ENCODE peak calls at places on chromosome 6, in five cellular contexts. N is IMR-90, Q is HCT116, B is endodermal cell, Z is colonic mucosa. K is an unnamed sample.
A peak's percentile ranks its signal among the peaks of the same experiment; 100 is the strongest.

GRCh38 chr6:115004204-115004603 is 661.4 kb upstream of the HS3ST5 start:
- DNase-seq in N (no peak), Q (no peak), B (no peak), Z (no peak), K (peak; percentile 12)

GRCh38 chr6:20403766-20404640 is 2.3 kb downstream of the E2F3 start:
- DNase-seq in N (peak; percentile 58), Q (peak; percentile 12), B (peak; percentile 85), Z (peak; percentile 27), K (peak; percentile 71)

GRCh38 chr6:149012040-149012545 is 265.3 kb downstream of the UST start:
- DNase-seq in N (peak; percentile 100), Q (peak; percentile 65), B (no peak), Z (no peak), K (peak; percentile 84)

GRCh38 chr6:98931710-98932109 is 16.0 kb downstream of the FBXL4 start:
- DNase-seq in N (no peak), Q (no peak), B (no peak), Z (no peak), K (no peak)

GRCh38 chr6:115706324-115706723 is 354.4 kb downstream of the FRK start:
- DNase-seq in N (no peak), Q (no peak), B (no peak), Z (no peak), K (no peak)

GRCh38 chr6:140475086-140475485 is 1100.6 kb upstream of the CITED2 start:
- DNase-seq in N (no peak), Q (no peak), B (no peak), Z (no peak), K (no peak)

GRCh38 chr6:150932976-150933375 is 67.5 kb downstream of the MTHFD1L start:
- DNase-seq in N (peak; percentile 56), Q (no peak), B (no peak), Z (no peak), K (peak; percentile 83)

GRCh38 chr6:37878150-37878710 is 58.7 kb downstream of the ZFAND3 start:
- DNase-seq in N (peak; percentile 42), Q (no peak), B (no peak), Z (no peak), K (no peak)

GRCh38 chr6:152089992-152090391 is 282.5 kb downstream of the ESR1 start:
- DNase-seq in N (peak; percentile 55), Q (no peak), B (no peak), Z (no peak), K (peak; percentile 76)

GRCh38 chr6:108576724-108577123 is 16.0 kb downstream of the FOXO3 start:
- DNase-seq in N (no peak), Q (no peak), B (no peak), Z (no peak), K (no peak)

GRCh38 chr6:20056350-20056992 is 155.8 kb downstream of the MBOAT1 start:
- DNase-seq in N (peak; percentile 63), Q (peak; percentile 52), B (no peak), Z (no peak), K (peak; percentile 86)

GRCh38 chr6:53671111-53671510 is 5.6 kb upstream of the KLHL31 start:
- DNase-seq in N (peak; percentile 15), Q (no peak), B (no peak), Z (no peak), K (no peak)

GRCh38 chr6:69780585-69781178 is 16.1 kb downstream of the LMBRD1 start:
- DNase-seq in N (no peak), Q (no peak), B (no peak), Z (no peak), K (peak; percentile 6)

GRCh38 chr6:157271441-157271840 is 51.9 kb downstream of the TMEM242 start:
- DNase-seq in N (no peak), Q (no peak), B (peak; percentile 38), Z (no peak), K (no peak)

GRCh38 chr6:129281173-129281796 is 398.3 kb downstream of the LAMA2 start:
- DNase-seq in N (no peak), Q (no peak), B (no peak), Z (no peak), K (no peak)

GRCh38 chr6:75611011-75611701 is 9.5 kb downstream of the SENP6 start:
- DNase-seq in N (no peak), Q (no peak), B (no peak), Z (no peak), K (peak; percentile 22)

GRCh38 chr6:111072801-111073360 is 14.4 kb upstream of the SLC16A10 start:
- DNase-seq in N (no peak), Q (no peak), B (no peak), Z (no peak), K (no peak)

GRCh38 chr6:5522147-5522546 is 260.8 kb downstream of the FARS2 start:
- DNase-seq in N (no peak), Q (no peak), B (no peak), Z (no peak), K (no peak)

GRCh38 chr6:96089173-96089572 is 73.4 kb downstream of the FUT9 start:
- DNase-seq in N (no peak), Q (peak; percentile 13), B (peak; percentile 80), Z (no peak), K (no peak)

GRCh38 chr6:106591111-106591825 is 38.0 kb downstream of the RTN4IP1 start:
- DNase-seq in N (peak; percentile 88), Q (no peak), B (no peak), Z (no peak), K (peak; percentile 70)

GRCh38 chr6:14792118-14792955 is 453.5 kb upstream of the JARID2 start:
- DNase-seq in N (no peak), Q (no peak), B (no peak), Z (peak; percentile 33), K (no peak)

GRCh38 chr6:159608961-159609673 is 83.9 kb downstream of the SOD2 start:
- DNase-seq in N (peak; percentile 28), Q (peak; percentile 58), B (peak; percentile 85), Z (no peak), K (peak; percentile 41)

GRCh38 chr6:37483917-37484785 is 15.5 kb downstream of the CCDC167 start:
- DNase-seq in N (peak; percentile 29), Q (no peak), B (peak; percentile 92), Z (peak; percentile 51), K (peak; percentile 46)

GRCh38 chr6:107046316-107046715 is 18.3 kb downstream of the MTRES1 start:
- DNase-seq in N (no peak), Q (no peak), B (no peak), Z (no peak), K (peak; percentile 19)

GRCh38 chr6:131379951-131380350 is 193.1 kb upstream of the ARG1 start:
- DNase-seq in N (peak; percentile 61), Q (no peak), B (no peak), Z (no peak), K (peak; percentile 81)

GRCh38 chr6:150586850-150587359 is 12.8 kb upstream of the PLEKHG1 start:
- DNase-seq in N (no peak), Q (no peak), B (no peak), Z (no peak), K (no peak)

GRCh38 chr6:145453376-145453775 is 281.9 kb downstream of the EPM2A start:
- DNase-seq in N (no peak), Q (peak; percentile 12), B (no peak), Z (no peak), K (peak; percentile 33)

GRCh38 chr6:12911387-12911960 is 194.9 kb downstream of the PHACTR1 start:
- DNase-seq in N (peak; percentile 9), Q (no peak), B (no peak), Z (no peak), K (peak; percentile 61)

GRCh38 chr6:73854998-73855718 is 159.2 kb downstream of the CD109 start:
- DNase-seq in N (peak; percentile 73), Q (peak; percentile 41), B (no peak), Z (peak; percentile 23), K (peak; percentile 94)

GRCh38 chr6:8530775-8531435 is 95.6 kb upstream of the SLC35B3 start:
- DNase-seq in N (no peak), Q (no peak), B (no peak), Z (no peak), K (no peak)

GRCh38 chr6:68238097-68238597 is 396.9 kb upstream of the ADGRB3 start:
- DNase-seq in N (no peak), Q (no peak), B (no peak), Z (no peak), K (peak; percentile 46)

GRCh38 chr6:161598896-161599295 is 325.0 kb upstream of the AGPAT4 start:
- DNase-seq in N (no peak), Q (no peak), B (no peak), Z (no peak), K (no peak)

GRCh38 chr6:26537846-26538571 is at the start of gene HMGN4:
- DNase-seq in N (peak; percentile 90), Q (peak; percentile 81), B (peak; percentile 94), Z (peak; percentile 87), K (peak; percentile 93)

GRCh38 chr6:104229057-104229456 is 630.7 kb downstream of the HACE1 start:
- DNase-seq in N (no peak), Q (no peak), B (no peak), Z (no peak), K (no peak)

GRCh38 chr6:155352812-155353211 is 38.5 kb upstream of the TFB1M start:
- DNase-seq in N (peak; percentile 90), Q (no peak), B (no peak), Z (no peak), K (peak; percentile 15)

GRCh38 chr6:37168163-37168758 is 1.7 kb upstream of the PIM1 start:
- DNase-seq in N (no peak), Q (no peak), B (peak; percentile 59), Z (no peak), K (no peak)

GRCh38 chr6:3751730-3752537 is 421 bp upstream of the PXDC1 start:
- DNase-seq in N (peak; percentile 93), Q (peak; percentile 24), B (peak; percentile 92), Z (peak; percentile 78), K (peak; percentile 97)
- H3K9ac ChIP-seq in N (peak overlapping the region; percentile 99), Q (peak overlapping the region; percentile 68), B (no peak overlapping the region), Z (peak overlapping the region; percentile 49), K (peak overlapping the region; percentile 92)

GRCh38 chr6:11631008-11631407 is 93.5 kb downstream of the TMEM170B start:
- DNase-seq in N (no peak), Q (no peak), B (no peak), Z (no peak), K (no peak)
- H3K9ac ChIP-seq in N (no peak overlapping the region), Q (no peak overlapping the region), B (no peak overlapping the region), Z (no peak overlapping the region), K (no peak overlapping the region)

GRCh38 chr6:132812255-132812732 is 2.1 kb upstream of the RPS12 start:
- DNase-seq in N (peak; percentile 66), Q (no peak), B (no peak), Z (no peak), K (peak; percentile 57)
- H3K9ac ChIP-seq in N (peak overlapping the region; percentile 98), Q (peak overlapping the region; percentile 88), B (peak overlapping the region; percentile 94), Z (peak overlapping the region; percentile 98), K (peak overlapping the region; percentile 99)

DNA sequence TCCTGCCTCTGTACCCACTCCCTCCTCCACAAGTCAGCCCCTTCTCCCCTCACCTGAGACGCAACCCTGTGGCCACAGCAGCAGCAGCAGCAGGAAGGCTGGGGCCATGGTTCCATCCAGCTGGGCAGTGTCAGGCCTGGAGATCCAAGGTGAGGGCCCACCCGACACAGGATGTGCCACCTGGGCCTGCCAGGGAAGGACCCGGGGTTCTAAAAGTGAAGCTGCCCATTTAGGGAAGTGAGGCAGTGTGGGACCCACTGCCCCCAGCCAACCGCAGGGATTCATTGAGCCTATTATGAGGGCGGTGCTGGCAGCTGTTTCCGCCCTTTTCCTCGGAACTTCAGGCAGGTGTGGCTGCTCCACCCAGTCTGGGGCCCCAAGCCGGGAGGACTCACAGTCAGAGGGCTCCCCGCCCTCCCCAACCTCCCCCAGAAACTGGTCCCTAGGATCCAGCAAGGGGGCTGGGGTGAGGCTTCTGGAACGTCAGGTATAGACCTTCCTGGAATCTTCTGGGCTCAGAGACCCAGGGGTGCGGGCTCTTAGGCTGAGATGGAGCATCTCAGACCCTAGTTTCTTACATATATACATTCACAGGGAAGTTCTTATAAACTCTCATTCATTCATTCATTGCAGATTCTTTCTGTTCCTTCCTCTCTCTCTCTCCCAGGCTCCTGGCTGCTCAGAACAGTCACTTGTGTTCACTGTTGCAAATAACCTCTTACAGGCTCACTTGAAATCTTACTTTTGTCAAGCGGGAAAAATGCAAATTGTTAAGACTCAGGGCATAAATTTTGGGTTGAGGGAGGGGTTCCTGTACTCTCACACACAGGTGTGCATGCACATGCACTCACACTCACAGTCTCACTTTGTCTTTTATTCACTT is at the start of gene TREML2:
- DNase-seq in N (no peak), Q (no peak), B (peak; percentile 49), Z (no peak), K (no peak)
- H3K9ac ChIP-seq in N (no peak within 1 kb of the TSS), Q (no peak within 1 kb of the TSS), B (no peak within 1 kb of the TSS), Z (no peak within 1 kb of the TSS), K (no peak within 1 kb of the TSS)

K was measured in adipocyte.